ENCODE peak calls at places on chromosomes 5 and 9, in five cellular contexts. F is cardiac muscle cell, O is tibial nerve, Z is natural killer cell, Y is neural crest cell. E is an unnamed sample.

GRCh38 chr5:3996871-3997410 is 401.3 kb downstream of the IRX1 start:
- DNase-seq in F (no peak), Z (no peak), O (no peak), Y (no peak), E (no peak)

GRCh38 chr9:12934515-12935301 is 159.9 kb downstream of the LURAP1L start:
- DNase-seq in F (no peak), Y (no peak), O (no peak), Z (no peak), E (no peak)

GRCh38 chr5:16970826-16971225 is 34.7 kb upstream of the MYO10 start:
- DNase-seq in F (no peak), Y (no peak), Z (no peak), O (no peak), E (no peak)

GRCh38 chr9:90642570-90643539 is at the start of gene DIRAS2:
- DNase-seq in Z (no peak), O (no peak), Y (peak; percentile 50), F (peak; percentile 86), E (peak; percentile 77)

GRCh38 chr9:77753183-77753582 is 105.1 kb upstream of the GNA14 start:
- DNase-seq in Y (no peak), F (no peak), O (no peak), Z (no peak), E (no peak)

GRCh38 chr5:132380047-132380446 is 10.5 kb downstream of the SLC22A5 start:
- DNase-seq in O (no peak), Z (no peak), F (no peak), Y (no peak), E (no peak)

GRCh38 chr9:86994231-86994630 is 46.9 kb upstream of the GAS1 start:
- DNase-seq in O (no peak), Z (no peak), Y (no peak), F (no peak), E (no peak)

GRCh38 chr9:132474253-132474652 is 64.2 kb downstream of the CFAP77 start:
- DNase-seq in O (no peak), Y (no peak), Z (no peak), F (no peak), E (no peak)

GRCh38 chr5:79947486-79948023 is 43.5 kb downstream of the MTX3 start:
- DNase-seq in F (no peak), Z (no peak), Y (no peak), O (no peak), E (no peak)

GRCh38 chr5:139961435-139962157 is 81.5 kb downstream of the NRG2 start:
- DNase-seq in Z (no peak), F (no peak), O (no peak), Y (no peak), E (no peak)

GRCh38 chr5:97998946-97999345 is 774.5 kb upstream of the RGMB start:
- DNase-seq in Y (no peak), F (no peak), Z (no peak), O (no peak), E (no peak)

GRCh38 chr5:69331528-69332445 is 814 bp downstream of the CCDC125 start:
- DNase-seq in Z (no peak), Y (no peak), O (no peak), F (no peak), E (peak; percentile 25)

GRCh38 chr9:111891910-111892499 is 4.6 kb upstream of the UGCG start:
- DNase-seq in Y (no peak), F (no peak), O (no peak), Z (no peak), E (peak; percentile 62)

GRCh38 chr5:109759304-109759703 is 69.6 kb downstream of the MAN2A1 start:
- DNase-seq in O (no peak), Y (no peak), Z (no peak), F (no peak), E (no peak)

GRCh38 chr9:34254141-34254913 is 74.7 kb downstream of the KIF24 start:
- DNase-seq in Y (no peak), F (no peak), O (no peak), Z (no peak), E (no peak)

GRCh38 chr5:88734983-88735382 is 148.0 kb downstream of the MEF2C start:
- DNase-seq in O (no peak), Z (no peak), Y (no peak), F (no peak), E (no peak)

GRCh38 chr5:130471-131175 is 38.7 kb downstream of the PLEKHG4B start:
- DNase-seq in Z (no peak), Y (no peak), O (no peak), F (peak; percentile 65), E (no peak)

GRCh38 chr5:66826263-66826662 is 230.1 kb downstream of the MAST4 start:
- DNase-seq in Y (no peak), F (peak; percentile 68), Z (no peak), O (no peak), E (no peak)

GRCh38 chr9:111828193-111828592 is 33.5 kb upstream of the SHOC1 start:
- DNase-seq in Y (no peak), O (no peak), Z (no peak), F (no peak), E (no peak)

GRCh38 chr9:124593080-124594058 is 86.2 kb upstream of the NR5A1 start:
- DNase-seq in Z (no peak), Y (peak; percentile 52), O (no peak), F (peak; percentile 26), E (no peak)

GRCh38 chr5:15577831-15578230 is 77.9 kb downstream of the FBXL7 start:
- DNase-seq in Z (no peak), Y (no peak), O (no peak), F (no peak), E (no peak)

GRCh38 chr9:69265891-69266290 is 59.1 kb upstream of the ENTREP1 start:
- DNase-seq in Y (no peak), Z (no peak), F (no peak), O (no peak), E (no peak)

GRCh38 chr9:90921104-90921503 is 119.5 kb downstream of the SYK start:
- DNase-seq in F (no peak), O (no peak), Z (no peak), Y (no peak), E (peak; percentile 69)

GRCh38 chr5:17113174-17113941 is 104.1 kb upstream of the BASP1 start:
- DNase-seq in O (no peak), Z (no peak), F (no peak), Y (no peak), E (no peak)

DNA sequence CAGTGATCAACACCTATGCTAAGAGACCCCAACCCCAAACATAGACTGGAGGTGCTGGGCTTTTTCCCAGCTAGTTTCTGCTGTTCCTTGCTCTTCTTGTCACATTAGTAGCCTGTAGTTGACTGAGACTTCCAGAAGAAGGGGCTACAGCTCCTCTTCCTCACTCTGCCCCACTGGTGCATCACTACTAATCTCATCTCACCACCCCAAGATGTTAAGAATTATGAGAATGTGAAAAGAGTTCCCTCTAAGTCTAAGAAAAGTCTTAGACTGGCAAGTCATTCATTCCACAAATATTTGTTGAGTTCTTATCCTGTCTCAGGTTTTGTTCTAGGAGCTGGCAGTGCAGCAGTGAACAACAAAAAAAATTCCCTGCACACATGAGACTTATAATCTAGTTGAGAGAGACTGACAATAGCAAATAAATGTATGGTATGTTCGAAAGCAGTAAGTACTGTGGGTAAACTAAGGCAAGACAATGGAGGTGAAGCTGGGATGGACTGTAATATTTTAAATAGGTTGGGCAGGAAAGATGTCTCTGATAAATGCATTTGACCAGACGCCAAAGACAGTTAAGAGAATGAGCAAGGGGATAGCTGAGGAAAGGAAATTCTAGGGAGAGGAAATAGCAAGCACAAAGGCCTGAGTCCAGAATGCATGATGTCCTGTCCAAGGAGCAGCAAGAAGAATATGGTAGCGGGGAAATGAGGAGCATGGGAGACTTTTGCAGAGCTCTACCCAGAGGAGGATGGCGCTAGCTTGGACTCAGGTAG is 92.3 kb downstream of the PTCD2 start:
- DNase-seq in Z (no peak), Y (no peak), O (no peak), F (no peak), E (no peak)
- TF ChIP-seq CTCF in Z (no peak), Y (no peak), O (no peak), F (peak; percentile 47), E (no peak)

DNA sequence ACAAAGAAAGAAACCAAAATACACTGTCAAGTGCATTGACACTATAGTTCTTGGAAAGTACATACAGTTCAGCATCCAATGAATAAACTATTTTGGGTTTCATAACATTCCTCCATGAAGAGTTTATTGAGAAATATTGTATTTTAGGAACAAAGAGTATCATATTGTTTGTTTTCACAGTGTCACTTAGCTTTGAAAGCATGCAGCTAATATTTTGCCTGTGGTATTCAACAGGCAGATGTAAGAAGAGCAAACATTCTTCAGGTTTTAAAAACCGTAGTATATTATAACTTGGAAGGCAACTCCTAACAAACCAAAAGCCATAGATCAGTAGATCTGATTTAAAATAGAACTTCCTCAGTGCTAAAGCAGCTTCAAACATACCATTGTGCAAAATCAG is 4.5 kb downstream of the PRELID2 start:
- DNase-seq in Y (no peak), F (no peak), O (no peak), Z (no peak), E (no peak)
- TF ChIP-seq CTCF in Y (no peak), F (no peak), O (no peak), Z (no peak), E (no peak)

GRCh38 chr5:160747963-160748362 is 104.0 kb downstream of the ATP10B start:
- DNase-seq in O (no peak), Y (no peak), F (peak; percentile 37), Z (no peak), E (no peak)
- TF ChIP-seq CTCF in O (no peak), Y (no peak), F (no peak), Z (no peak), E (no peak)

GRCh38 chr5:180790020-180790419 is 12.6 kb downstream of the MGAT1 start:
- DNase-seq in Y (no peak), Z (no peak), F (no peak), O (no peak), E (no peak)
- TF ChIP-seq CTCF in Y (peak; percentile 18), Z (no peak), F (no peak), O (no peak), E (no peak)

GRCh38 chr9:21078702-21079101 is 960 bp upstream of the IFNB1 start:
- DNase-seq in Z (no peak), O (no peak), F (no peak), Y (no peak), E (no peak)
- TF ChIP-seq CTCF in Z (no peak), O (no peak), F (no peak), Y (no peak), E (peak; percentile 12)